ENCODE peak calls at places on chromosomes 6 and 20, in nine cellular contexts. D is SJSA1; Z is CD8-positive, alpha-beta memory T cell; Q is heart right ventricle; C is GM23338; M is colonic mucosa; O is right cardiac atrium; B is CD8-positive, alpha-beta T cell; U is spleen. H is an unnamed sample. For H3K4me1, the result is how much of the 10 kb centered on the place peaks cover.

GRCh38 chr6:146103416-146104072 is 74.7 kb downstream of the GRM1 start:
- DNase-seq in Q (no peak), D (no peak), U (no peak), C (peak), Z (no peak), O (no peak), M (no peak), B (no peak), H (no peak)

GRCh38 chr20:48622421-48622820 is 205.4 kb downstream of the PREX1 start:
- DNase-seq in D (no peak), M (no peak), O (no peak), Q (no peak), Z (no peak), U (peak), C (no peak), B (no peak), H (no peak)

GRCh38 chr6:45923831-45924391 is 91.7 kb downstream of the CLIC5 start:
- DNase-seq in Z (no peak), U (no peak), O (no peak), Q (no peak), M (no peak), D (peak), C (no peak), B (no peak), H (no peak)

GRCh38 chr6:108731229-108731565 is 117.0 kb upstream of the ARMC2 start:
- DNase-seq in Z (no peak), B (no peak), O (no peak), Q (no peak), M (no peak), C (no peak), U (no peak), D (no peak), H (no peak)

GRCh38 chr6:47073125-47074110 is 31.3 kb upstream of the ADGRF1 start:
- DNase-seq in Z (no peak), M (no peak), Q (no peak), C (peak), O (no peak), U (no peak), D (no peak), B (no peak), H (no peak)

GRCh38 chr6:113450061-113450465 is 407.1 kb upstream of the MARCKS start:
- DNase-seq in C (no peak), D (no peak), M (no peak), U (no peak), B (no peak), Z (no peak), Q (no peak), O (no peak), H (no peak)

GRCh38 chr6:147279423-147279822 is 75.2 kb downstream of the STXBP5 start:
- DNase-seq in O (no peak), Z (no peak), B (no peak), U (no peak), D (no peak), Q (no peak), C (no peak), M (no peak), H (no peak)

GRCh38 chr20:7161690-7162089 is 394.2 kb downstream of the BMP2 start:
- DNase-seq in C (peak), Q (no peak), B (no peak), M (peak), U (no peak), D (no peak), Z (no peak), O (peak), H (no peak)

GRCh38 chr20:4299773-4300172 is 284.4 kb upstream of the RNF24 start:
- DNase-seq in O (no peak), C (no peak), Q (no peak), M (no peak), Z (no peak), U (no peak), D (no peak), B (no peak), H (no peak)

GRCh38 chr6:130070306-130070705 is 51.9 kb downstream of the L3MBTL3 start:
- DNase-seq in U (no peak), M (no peak), Q (no peak), D (no peak), Z (no peak), C (no peak), O (no peak), B (no peak), H (no peak)

GRCh38 chr6:91490672-91491071 is 903.8 kb upstream of the MAP3K7 start:
- DNase-seq in O (no peak), Q (no peak), M (no peak), C (no peak), B (no peak), Z (no peak), D (no peak), U (no peak), H (no peak)

GRCh38 chr6:27078734-27079357 is 168.7 kb upstream of the PRSS16 start:
- DNase-seq in C (peak), Q (no peak), Z (no peak), B (peak), M (peak), U (no peak), O (peak), D (no peak), H (peak)

GRCh38 chr6:73832313-73832712 is 136.3 kb downstream of the CD109 start:
- DNase-seq in D (no peak), Q (no peak), U (no peak), M (no peak), O (no peak), B (no peak), C (no peak), Z (no peak), H (no peak)

GRCh38 chr6:133230022-133230421 is 11.1 kb upstream of the EYA4 start:
- DNase-seq in Z (no peak), O (no peak), Q (no peak), C (no peak), D (no peak), U (no peak), M (no peak), B (no peak), H (no peak)

GRCh38 chr6:159045826-159046225 is 1.0 kb upstream of the TAGAP start:
- DNase-seq in Z (no peak), D (no peak), C (peak), O (no peak), Q (no peak), B (no peak), M (no peak), U (no peak), H (no peak)

GRCh38 chr6:39520411-39520810 is 197.9 kb upstream of the KCNK16 start:
- DNase-seq in O (no peak), B (no peak), Q (no peak), Z (no peak), M (no peak), U (no peak), D (no peak), C (no peak), H (no peak)

GRCh38 chr6:36720251-36721141 is 22.9 kb downstream of the RAB44 start:
- DNase-seq in Z (no peak), B (no peak), D (no peak), C (no peak), M (no peak), Q (no peak), O (no peak), U (peak), H (peak)

GRCh38 chr6:111894272-111894671 is 21.0 kb upstream of the FYN start:
- DNase-seq in M (no peak), Q (no peak), B (no peak), U (no peak), Z (no peak), O (no peak), D (no peak), C (no peak), H (no peak)

GRCh38 chr6:113352029-113352801 is 504.9 kb upstream of the MARCKS start:
- DNase-seq in U (no peak), B (no peak), O (no peak), Z (no peak), C (no peak), D (peak), Q (no peak), M (peak), H (no peak)

GRCh38 chr6:161444464-161444863 is 170.6 kb upstream of the AGPAT4 start:
- DNase-seq in B (no peak), C (peak), M (no peak), Z (no peak), D (no peak), U (no peak), Q (peak), O (peak), H (no peak)

GRCh38 chr6:72505446-72505845 is 116.4 kb upstream of the KCNQ5 start:
- DNase-seq in M (no peak), Z (no peak), C (no peak), D (no peak), B (no peak), Q (no peak), U (no peak), O (no peak), H (no peak)

DNA sequence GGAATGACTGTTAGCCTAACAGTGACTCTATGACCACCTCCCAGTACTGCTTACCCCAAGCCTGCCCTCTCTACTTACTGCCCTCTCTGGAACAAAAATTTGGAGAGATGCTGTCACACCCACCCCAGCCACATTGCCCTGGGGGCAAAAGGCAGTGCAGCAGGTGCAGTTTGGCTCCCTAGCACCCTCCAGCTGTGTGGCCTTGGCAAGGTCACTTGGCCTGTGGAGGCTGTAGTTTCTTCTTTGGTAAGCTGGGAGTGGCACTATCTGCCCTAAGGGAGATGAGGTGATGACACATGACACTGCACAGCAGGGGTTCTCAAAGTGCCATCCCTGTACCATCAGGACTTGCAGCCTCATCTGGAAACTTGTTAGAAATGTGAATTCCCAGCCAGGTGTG is 44.7 kb downstream of the TAF8 start:
- DNase-seq in C (no peak), M (no peak), Q (no peak), D (no peak), B (no peak), O (no peak), Z (no peak), U (no peak), H (no peak)
- H3K4me1 ChIP-seq in C (under half), M (under half), Q (under half), D (under half), B (under half), O (under half), Z (under half), U (under half), H (under half)

GRCh38 chr20:43726811-43727338 is at the start of gene GTSF1L:
- DNase-seq in Z (no peak), U (no peak), M (no peak), B (no peak), Q (no peak), C (no peak), D (peak), O (no peak), H (no peak)

GRCh38 chr20:43725666-43726065 is 1.1 kb downstream of the GTSF1L start:
- DNase-seq in M (no peak), U (no peak), B (no peak), Q (no peak), Z (no peak), D (no peak), O (no peak), C (no peak), H (no peak)

GRCh38 chr20:43724383-43724782 is 2.4 kb downstream of the GTSF1L start:
- DNase-seq in Z (no peak), M (no peak), O (no peak), U (no peak), Q (no peak), D (no peak), B (no peak), C (no peak), H (no peak)

GRCh38 chr20:43727980-43728590 is 1.3 kb upstream of the GTSF1L start:
- DNase-seq in O (no peak), C (no peak), Q (no peak), U (no peak), D (no peak), Z (no peak), B (no peak), M (peak), H (peak)

GRCh38 chr20:43726333-43726732 is 469 bp downstream of the GTSF1L start:
- DNase-seq in Z (no peak), O (no peak), C (no peak), U (no peak), D (no peak), Q (no peak), B (no peak), M (no peak), H (no peak)
- H3K4me1 ChIP-seq in Z (under half), O (under half), C (under half), U (under half), D (under half), Q (under half), B (half or more), M (under half), H (under half)

DNA sequence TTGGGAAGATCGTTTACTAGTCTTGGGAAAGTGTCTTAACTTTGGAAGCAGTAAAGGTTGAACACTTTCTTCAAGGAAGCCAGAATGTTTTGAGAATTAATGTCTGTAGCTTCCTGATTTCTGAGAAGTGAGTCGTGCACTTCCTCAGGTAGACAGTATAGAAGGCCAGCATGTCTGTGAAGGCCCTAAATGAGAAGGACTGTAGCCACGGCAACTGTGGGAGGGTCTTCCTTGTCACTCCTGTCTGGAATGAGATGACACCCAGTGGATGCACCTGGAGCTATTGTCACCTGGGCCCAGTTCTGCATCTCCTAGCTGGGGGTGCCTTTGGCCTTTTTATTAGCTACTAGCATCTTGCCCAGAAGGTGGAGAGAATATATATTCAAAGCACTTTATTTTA is 8.8 kb downstream of the STX16 start:
- DNase-seq in Z (no peak), M (no peak), D (no peak), O (no peak), U (no peak), C (peak), Q (no peak), B (no peak), H (no peak)
- H3K4me1 ChIP-seq in Z (half or more), M (under half), D (under half), O (under half), U (half or more), C (half or more), Q (under half), B (half or more), H (under half)

DNA sequence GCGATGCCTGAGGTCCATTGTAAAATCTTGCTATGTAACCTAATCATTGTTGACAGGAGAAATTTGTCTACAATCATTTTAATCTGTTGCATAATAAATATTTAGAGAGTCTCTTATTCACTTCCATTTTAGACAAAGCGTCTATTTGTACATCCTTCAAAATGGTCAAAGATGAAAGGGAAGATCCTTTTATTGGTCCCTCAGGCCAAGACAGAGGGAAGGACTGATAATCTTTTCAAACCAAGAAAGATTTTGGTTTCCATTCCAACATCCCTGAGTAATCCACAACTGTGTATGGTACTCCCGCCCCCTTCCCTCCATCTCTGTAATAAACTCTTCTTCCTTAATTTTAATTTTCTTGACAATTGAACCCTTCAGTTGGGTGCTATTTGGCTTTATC is 111.6 kb upstream of the SCP2D1 start:
- DNase-seq in M (no peak), Z (no peak), O (no peak), Q (no peak), D (no peak), C (no peak), B (no peak), U (no peak), H (no peak)
- H3K4me1 ChIP-seq in M (under half), Z (under half), O (under half), Q (under half), D (under half), C (under half), B (under half), U (under half), H (under half)

GRCh38 chr6:52573295-52573694 is 3.6 kb downstream of the TRAM2 start:
- DNase-seq in Z (no peak), O (no peak), D (peak), Q (no peak), B (no peak), C (peak), M (no peak), U (no peak), H (no peak)

GRCh38 chr6:52571099-52571755 is 5.6 kb downstream of the TRAM2 start:
- DNase-seq in D (no peak), Z (no peak), Q (no peak), C (peak), U (no peak), M (no peak), B (no peak), O (peak), H (no peak)

GRCh38 chr6:52574709-52575489 is 2.0 kb downstream of the TRAM2 start:
- DNase-seq in Z (peak), Q (no peak), D (peak), C (no peak), U (peak), O (peak), M (peak), B (peak), H (peak)

GRCh38 chr6:52570291-52570700 is 6.6 kb downstream of the TRAM2 start:
- DNase-seq in U (no peak), B (no peak), C (no peak), M (no peak), D (no peak), Z (no peak), Q (no peak), O (peak), H (no peak)

GRCh38 chr6:52572536-52572935 is 4.3 kb downstream of the TRAM2 start:
- DNase-seq in U (no peak), B (no peak), Z (no peak), Q (no peak), O (no peak), M (no peak), D (no peak), C (no peak), H (no peak)
- H3K4me1 ChIP-seq in U (half or more), B (under half), Z (under half), Q (half or more), O (under half), M (under half), D (under half), C (half or more), H (under half)

H was measured in Peyer's patch.